ENCODE peak calls at places on chromosomes 12 and 14, in five cellular contexts. I, K, U, J and O are unnamed samples.

GRCh38 chr14:95683793-95684192 is 2.4 kb upstream of the TCL1B start:
- DNase-seq in I (no peak), K (no peak), U (no peak), J (peak; percentile 34), O (no peak)

GRCh38 chr12:81257952-81258551 is 180.2 kb downstream of the ACSS3 start:
- DNase-seq in I (no peak), K (no peak), U (no peak), J (no peak), O (no peak)

GRCh38 chr14:102248121-102248520 is 56.8 kb downstream of the MOK start:
- DNase-seq in I (no peak), K (no peak), U (no peak), J (no peak), O (no peak)

GRCh38 chr12:131060011-131060703 is 106.5 kb downstream of the ADGRD1 start:
- DNase-seq in I (no peak), K (no peak), U (no peak), J (no peak), O (no peak)

GRCh38 chr14:73418227-73418626 is 40.1 kb downstream of the NUMB start:
- DNase-seq in I (no peak), K (no peak), U (no peak), J (no peak), O (no peak)

GRCh38 chr12:26520154-26520553 is 312.8 kb downstream of the ITPR2 start:
- DNase-seq in I (no peak), K (no peak), U (no peak), J (no peak), O (no peak)

GRCh38 chr12:67918441-67918840 is 70.8 kb upstream of the IFNG-AS1 start:
- DNase-seq in I (no peak), K (no peak), U (no peak), J (no peak), O (no peak)

GRCh38 chr14:72892103-72892878 is 1.6 kb downstream of the DPF3 start:
- DNase-seq in I (no peak), K (no peak), U (no peak), J (peak; percentile 46), O (no peak)

GRCh38 chr14:60722163-60722835 is 1.9 kb downstream of the SIX4 start:
- DNase-seq in I (no peak), K (peak; percentile 31), U (no peak), J (peak; percentile 24), O (peak; percentile 35)

GRCh38 chr12:94616217-94616729 is 34.1 kb downstream of the TMCC3 start:
- DNase-seq in I (no peak), K (no peak), U (no peak), J (no peak), O (no peak)

GRCh38 chr12:68497112-68497511 is 113.6 kb upstream of the RAP1B start:
- DNase-seq in I (no peak), K (no peak), U (no peak), J (peak; percentile 25), O (no peak)

GRCh38 chr14:67360469-67361206 is 510 bp downstream of the EIF2S1 start:
- DNase-seq in I (no peak), K (no peak), U (no peak), J (peak; percentile 13), O (no peak)

GRCh38 chr14:30655658-30656057 is 33.5 kb downstream of the SCFD1 start:
- DNase-seq in I (no peak), K (no peak), U (no peak), J (peak; percentile 5), O (no peak)

GRCh38 chr14:26694521-26694920 is 96.7 kb upstream of the NOVA1 start:
- DNase-seq in I (no peak), K (no peak), U (no peak), J (no peak), O (no peak)

GRCh38 chr12:95218164-95218851 is 701 bp downstream of the VEZT start:
- DNase-seq in I (no peak), K (no peak), U (no peak), J (peak; percentile 65), O (no peak)

GRCh38 chr12:26047401-26048226 is 77.2 kb downstream of the BHLHE41 start:
- DNase-seq in I (no peak), K (no peak), U (no peak), J (no peak), O (no peak)

GRCh38 chr12:131210506-131211278 is 257.0 kb downstream of the ADGRD1 start:
- DNase-seq in I (no peak), K (no peak), U (no peak), J (no peak), O (no peak)

GRCh38 chr12:46362895-46363581 is 9.5 kb downstream of the SLC38A2 start:
- DNase-seq in I (no peak), K (no peak), U (no peak), J (no peak), O (no peak)

GRCh38 chr14:65159281-65160062 is 57.2 kb upstream of the MAX start:
- DNase-seq in I (no peak), K (no peak), U (no peak), J (no peak), O (no peak)

GRCh38 chr12:105382771-105383632 is 52.5 kb downstream of the C12orf75 start:
- DNase-seq in I (no peak), K (no peak), U (peak; percentile 21), J (peak; percentile 67), O (no peak)

GRCh38 chr12:107957459-107957858 is 171.6 kb upstream of the WSCD2 start:
- DNase-seq in I (no peak), K (no peak), U (no peak), J (no peak), O (no peak)

GRCh38 chr14:59570122-59570521 is 6.5 kb downstream of the CCDC175 start:
- DNase-seq in I (no peak), K (no peak), U (no peak), J (no peak), O (no peak)

GRCh38 chr12:50699940-50700339 is 64.0 kb upstream of the ATF1 start:
- DNase-seq in I (no peak), K (no peak), U (no peak), J (no peak), O (no peak)

GRCh38 chr12:63302269-63302940 is 151.4 kb upstream of the AVPR1A start:
- DNase-seq in I (no peak), K (no peak), U (no peak), J (no peak), O (no peak)

GRCh38 chr14:63853831-63854293 is 1.1 kb downstream of the SYNE2 start:
- DNase-seq in I (peak; percentile 26), K (peak; percentile 39), U (no peak), J (peak; percentile 77), O (no peak)

GRCh38 chr12:107442593-107442992 is 243.0 kb upstream of the PWP1 start:
- DNase-seq in I (no peak), K (no peak), U (no peak), J (peak; percentile 4), O (no peak)

GRCh38 chr14:90298230-90298629 is 33.5 kb downstream of the NRDE2 start:
- DNase-seq in I (no peak), K (no peak), U (no peak), J (no peak), O (no peak)

GRCh38 chr12:71438670-71439361 is 782 bp upstream of the LGR5 start:
- DNase-seq in I (no peak), K (no peak), U (no peak), J (no peak), O (no peak)

GRCh38 chr14:87160964-87161363 is 832.0 kb downstream of the GALC start:
- DNase-seq in I (no peak), K (no peak), U (no peak), J (no peak), O (no peak)

GRCh38 chr14:93946104-93946503 is 19.0 kb downstream of the FAM181A start:
- DNase-seq in I (no peak), K (no peak), U (no peak), J (no peak), O (no peak)

GRCh38 chr12:52191841-52192791 is at the start of gene KRT80:
- DNase-seq in I (peak; percentile 81), K (peak; percentile 88), U (peak; percentile 98), J (no peak), O (peak; percentile 96)

GRCh38 chr12:108731105-108731865 is at the start of gene CORO1C:
- DNase-seq in I (peak; percentile 98), K (peak; percentile 96), U (no peak), J (peak; percentile 95), O (peak; percentile 72)

GRCh38 chr12:105334001-105334400 is 3.5 kb downstream of the C12orf75 start:
- DNase-seq in I (no peak), K (no peak), U (peak; percentile 72), J (no peak), O (peak; percentile 93)

GRCh38 chr14:106872619-106873446 is 1346.5 kb downstream of the TMEM121 start:
- DNase-seq in I (peak; percentile 39), K (peak; percentile 84), U (no peak), J (peak; percentile 69), O (no peak)

GRCh38 chr12:51548241-51548640 is 42.8 kb upstream of the SCN8A start:
- DNase-seq in I (no peak), K (no peak), U (no peak), J (no peak), O (no peak)

GRCh38 chr12:12992418-12993175 is 7.5 kb downstream of the HEBP1 start:
- DNase-seq in I (no peak), K (peak; percentile 59), U (peak; percentile 90), J (no peak), O (peak; percentile 89)
- H3K4me3 ChIP-seq in I (peak overlapping the region; percentile 17), K (no peak overlapping the region), U (peak overlapping the region; percentile 34), J (no peak overlapping the region), O (peak overlapping the region; percentile 22)

GRCh38 chr12:96220902-96221301 is 26.7 kb downstream of the ELK3 start:
- DNase-seq in I (peak; percentile 86), K (no peak), U (no peak), J (no peak), O (no peak)

GRCh38 chr12:96221391-96221790 is 27.2 kb downstream of the ELK3 start:
- DNase-seq in I (no peak), K (no peak), U (no peak), J (no peak), O (no peak)

GRCh38 chr12:96218989-96219678 is 25.0 kb downstream of the ELK3 start:
- DNase-seq in I (no peak), K (no peak), U (no peak), J (no peak), O (no peak)

GRCh38 chr12:96215933-96216273 is 21.7 kb downstream of the ELK3 start:
- DNase-seq in I (no peak), K (no peak), U (no peak), J (no peak), O (no peak)

DNA sequence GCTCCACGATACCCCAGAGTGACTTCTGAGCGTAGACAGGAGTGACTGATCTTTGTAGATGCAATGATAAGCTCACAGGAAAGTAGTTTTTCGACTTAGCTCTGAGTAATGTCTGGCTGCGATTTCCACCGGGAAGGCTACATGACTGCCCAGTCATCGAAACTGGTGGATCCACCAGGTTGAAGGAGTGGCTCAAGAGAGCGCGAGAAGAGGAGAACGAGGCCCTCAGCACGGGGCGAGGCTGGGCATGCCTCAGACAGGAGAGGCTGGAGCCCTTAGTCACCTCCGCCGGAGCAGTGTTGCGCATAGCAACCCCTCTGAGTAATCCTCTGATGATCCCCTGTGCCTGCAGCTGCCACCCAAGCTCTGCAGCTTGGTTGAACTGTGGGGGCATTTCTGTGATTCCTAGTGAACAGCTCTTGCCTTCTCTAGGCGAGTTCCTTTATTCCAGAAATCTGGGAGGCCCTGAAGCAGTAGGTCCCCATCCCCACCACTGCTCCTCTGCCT is 25.6 kb downstream of the ELK3 start:
- DNase-seq in I (no peak), K (peak; percentile 87), U (peak; percentile 92), J (no peak), O (peak; percentile 95)
- H3K4me3 ChIP-seq in I (no peak overlapping the region), K (no peak overlapping the region), U (peak overlapping the region; percentile 34), J (no peak overlapping the region), O (no peak overlapping the region)

GRCh38 chr14:36756221-36756620 is 94.6 kb downstream of the PAX9 start:
- DNase-seq in I (no peak), K (no peak), U (no peak), J (no peak), O (no peak)
- H3K4me3 ChIP-seq in I (no peak overlapping the region), K (no peak overlapping the region), U (no peak overlapping the region), J (no peak overlapping the region), O (no peak overlapping the region)

GRCh38 chr12:92987362-92987761 is 58.3 kb upstream of the EEA1 start:
- DNase-seq in I (no peak), K (no peak), U (peak; percentile 29), J (peak; percentile 71), O (peak; percentile 48)
- H3K4me3 ChIP-seq in I (peak overlapping the region; percentile 2), K (no peak overlapping the region), U (no peak overlapping the region), J (peak overlapping the region; percentile 37), O (no peak overlapping the region)